ENCODE peak calls at places on chromosomes 12 and 14, in ten cellular contexts. X is left ventricle myocardium superior; I is lower lobe of right lung; T is CD8-positive, alpha-beta memory T cell; O is activated CD4-positive, CD25-positive, alpha-beta regulatory T cell; Q is SW 1271; F is tibial artery; Z is ovary; S is pancreas; H is RWPE1. V is an unnamed sample.

GRCh38 chr12:117359029-117359845 is 2.2 kb downstream of the NOS1 start:
- DNase-seq in X (no peak), I (no peak), T (no peak), O (no peak), Q (no peak), F (no peak), Z (no peak), S (no peak), H (no peak), V (no peak)

GRCh38 chr12:132172619-132173018 is 28.4 kb downstream of the NOC4L start:
- DNase-seq in X (no peak), I (no peak), T (no peak), O (no peak), Q (no peak), F (no peak), Z (no peak), S (no peak), H (no peak), V (peak; percentile 56)

GRCh38 chr12:104415308-104415980 is 41.3 kb upstream of the CHST11 start:
- DNase-seq in X (no peak), I (no peak), T (no peak), O (no peak), Q (no peak), F (no peak), Z (no peak), S (no peak), H (no peak), V (no peak)

GRCh38 chr14:96512602-96513397 is 10.6 kb downstream of the PAPOLA start:
- DNase-seq in X (no peak), I (no peak), T (no peak), O (no peak), Q (no peak), F (no peak), Z (no peak), S (no peak), H (no peak), V (no peak)

GRCh38 chr14:95515523-95516517 is 630 bp downstream of the SYNE3 start:
- DNase-seq in X (peak; percentile 86), I (peak; percentile 84), T (peak; percentile 81), O (peak; percentile 70), Q (peak; percentile 46), F (peak; percentile 74), Z (peak; percentile 68), S (peak; percentile 49), H (no peak), V (peak; percentile 87)

GRCh38 chr12:127507336-127507735 is 759.6 kb upstream of the TMEM132C start:
- DNase-seq in X (no peak), I (no peak), T (no peak), O (no peak), Q (no peak), F (no peak), Z (no peak), S (no peak), H (no peak), V (no peak)

GRCh38 chr12:10395390-10395998 is 5.7 kb upstream of the KLRK1 start:
- DNase-seq in X (peak; percentile 24), I (no peak), T (peak; percentile 79), O (no peak), Q (peak; percentile 97), F (peak; percentile 25), Z (peak; percentile 42), S (no peak), H (peak; percentile 62), V (peak; percentile 90)

GRCh38 chr14:68528031-68528687 is 264.7 kb downstream of the ZFP36L1 start:
- DNase-seq in X (no peak), I (no peak), T (no peak), O (no peak), Q (no peak), F (no peak), Z (no peak), S (no peak), H (no peak), V (no peak)

GRCh38 chr12:25701290-25701689 is 148.2 kb upstream of the LMNTD1 start:
- DNase-seq in X (no peak), I (no peak), T (no peak), O (no peak), Q (no peak), F (no peak), Z (no peak), S (no peak), H (no peak), V (no peak)

GRCh38 chr14:54737132-54737711 is 165.4 kb downstream of the GCH1 start:
- DNase-seq in X (no peak), I (no peak), T (no peak), O (no peak), Q (no peak), F (no peak), Z (no peak), S (no peak), H (peak; percentile 36), V (no peak)

GRCh38 chr12:51744235-51744634 is 104.3 kb downstream of the FIGNL2 start:
- DNase-seq in X (no peak), I (no peak), T (no peak), O (no peak), Q (no peak), F (no peak), Z (no peak), S (no peak), H (no peak), V (no peak)

GRCh38 chr14:36604757-36605505 is 22.5 kb upstream of the NKX2-8 start:
- DNase-seq in X (no peak), I (no peak), T (no peak), O (no peak), Q (peak; percentile 78), F (no peak), Z (no peak), S (peak; percentile 61), H (peak; percentile 76), V (peak; percentile 71)

GRCh38 chr14:51242545-51243490 is 2.8 kb downstream of the TMX1 start:
- DNase-seq in X (no peak), I (no peak), T (no peak), O (no peak), Q (no peak), F (no peak), Z (no peak), S (no peak), H (no peak), V (peak; percentile 47)

GRCh38 chr12:15535287-15535895 is 213.1 kb downstream of the PTPRO start:
- DNase-seq in X (no peak), I (no peak), T (no peak), O (no peak), Q (no peak), F (no peak), Z (no peak), S (no peak), H (no peak), V (no peak)

GRCh38 chr14:74720526-74720925 is 7.6 kb downstream of the FCF1 start:
- DNase-seq in X (no peak), I (no peak), T (no peak), O (no peak), Q (no peak), F (no peak), Z (no peak), S (no peak), H (no peak), V (no peak)

GRCh38 chr14:50957296-50957695 is 13.0 kb upstream of the PYGL start:
- DNase-seq in X (no peak), I (no peak), T (no peak), O (no peak), Q (no peak), F (no peak), Z (no peak), S (no peak), H (no peak), V (peak; percentile 73)

GRCh38 chr12:27970391-27970980 is 2.0 kb downstream of the PTHLH start:
- DNase-seq in X (peak; percentile 45), I (no peak), T (no peak), O (no peak), Q (no peak), F (peak; percentile 24), Z (peak; percentile 42), S (peak; percentile 12), H (no peak), V (no peak)

GRCh38 chr12:24977711-24978110 is 28.8 kb upstream of the BCAT1 start:
- DNase-seq in X (no peak), I (no peak), T (no peak), O (no peak), Q (no peak), F (no peak), Z (no peak), S (no peak), H (no peak), V (no peak)

GRCh38 chr14:34252227-34252626 is 209.8 kb downstream of the SPTSSA start:
- DNase-seq in X (no peak), I (no peak), T (no peak), O (no peak), Q (no peak), F (no peak), Z (no peak), S (no peak), H (no peak), V (no peak)

GRCh38 chr12:102691773-102692555 is 211.6 kb upstream of the IGF1 start:
- DNase-seq in X (no peak), I (no peak), T (no peak), O (no peak), Q (no peak), F (no peak), Z (no peak), S (no peak), H (no peak), V (no peak)

GRCh38 chr14:50417853-50418252 is 21.2 kb upstream of the CDKL1 start:
- DNase-seq in X (no peak), I (no peak), T (no peak), O (no peak), Q (no peak), F (no peak), Z (no peak), S (no peak), H (no peak), V (no peak)

GRCh38 chr12:25971675-25972035 is 13.2 kb downstream of the RASSF8 start:
- DNase-seq in X (no peak), I (no peak), T (no peak), O (no peak), Q (no peak), F (no peak), Z (no peak), S (no peak), H (no peak), V (no peak)

GRCh38 chr12:48972213-48973021 is 882 bp upstream of the WNT10B start:
- DNase-seq in X (no peak), I (no peak), T (no peak), O (no peak), Q (no peak), F (no peak), Z (no peak), S (no peak), H (no peak), V (peak; percentile 98)

GRCh38 chr12:46174919-46175318 is 93.9 kb downstream of the SLC38A1 start:
- DNase-seq in X (no peak), I (no peak), T (no peak), O (no peak), Q (no peak), F (no peak), Z (no peak), S (no peak), H (no peak), V (no peak)

GRCh38 chr12:18262514-18262913 is 1.2 kb downstream of the PIK3C2G start:
- DNase-seq in X (no peak), I (no peak), T (no peak), O (no peak), Q (no peak), F (no peak), Z (no peak), S (no peak), H (peak; percentile 13), V (no peak)

GRCh38 chr14:81516941-81517797 is 16.5 kb downstream of the SEL1L start:
- DNase-seq in X (no peak), I (no peak), T (no peak), O (no peak), Q (no peak), F (no peak), Z (peak; percentile 48), S (no peak), H (no peak), V (no peak)

GRCh38 chr12:112370868-112371510 is 11.2 kb downstream of the HECTD4 start:
- DNase-seq in X (no peak), I (no peak), T (no peak), O (no peak), Q (no peak), F (no peak), Z (no peak), S (no peak), H (no peak), V (no peak)

GRCh38 chr12:60205500-60205899 is 609.7 kb downstream of the SLC16A7 start:
- DNase-seq in X (no peak), I (no peak), T (no peak), O (no peak), Q (peak; percentile 22), F (no peak), Z (no peak), S (peak; percentile 9), H (no peak), V (no peak)

V was measured in NB4.